ENCODE peak calls at places on chromosomes 7 and 10, in five cellular contexts. One of them, this sample, is unnamed.

GRCh38 chr7:68321076-68321639 is 1277.1 kb upstream of the AUTS2 start:
- DNase-seq in iris pigment epithelial cell: no peak
- DNase-seq in iPS DF 6.9: no peak
- DNase-seq in GM13976: no peak
- DNase-seq in NAMALWA: no peak
- DNase-seq in this sample: peak

GRCh38 chr7:152133804-152134203 is 108.3 kb downstream of the GALNT11 start:
- DNase-seq in iris pigment epithelial cell: no peak
- DNase-seq in iPS DF 6.9: no peak
- DNase-seq in GM13976: no peak
- DNase-seq in NAMALWA: no peak
- DNase-seq in this sample: no peak

GRCh38 chr7:90624128-90624980 is 28.2 kb downstream of the CDK14 start:
- DNase-seq in iPS DF 6.9: no peak
- DNase-seq in GM13976: no peak
- DNase-seq in NAMALWA: no peak
- DNase-seq in iris pigment epithelial cell: peak
- DNase-seq in this sample: no peak

GRCh38 chr10:11443468-11444147 is 167.8 kb downstream of the USP6NL start:
- DNase-seq in GM13976: no peak
- DNase-seq in iris pigment epithelial cell: no peak
- DNase-seq in NAMALWA: no peak
- DNase-seq in iPS DF 6.9: no peak
- DNase-seq in this sample: no peak

GRCh38 chr10:47335906-47336305 is 12.3 kb upstream of the RBP3 start:
- DNase-seq in NAMALWA: no peak
- DNase-seq in GM13976: no peak
- DNase-seq in iris pigment epithelial cell: no peak
- DNase-seq in iPS DF 6.9: no peak
- DNase-seq in this sample: no peak

GRCh38 chr7:137669706-137670105 is 177.1 kb downstream of the DGKI start:
- DNase-seq in iPS DF 6.9: no peak
- DNase-seq in NAMALWA: no peak
- DNase-seq in iris pigment epithelial cell: peak
- DNase-seq in GM13976: no peak
- DNase-seq in this sample: no peak

GRCh38 chr10:30529373-30529998 is 95.5 kb downstream of the MAP3K8 start:
- DNase-seq in NAMALWA: peak
- DNase-seq in GM13976: peak
- DNase-seq in iPS DF 6.9: no peak
- DNase-seq in iris pigment epithelial cell: no peak
- DNase-seq in this sample: no peak

GRCh38 chr7:3649678-3650445 is 348.8 kb downstream of the SDK1 start:
- DNase-seq in GM13976: no peak
- DNase-seq in iPS DF 6.9: no peak
- DNase-seq in NAMALWA: no peak
- DNase-seq in iris pigment epithelial cell: peak
- DNase-seq in this sample: no peak

GRCh38 chr10:59127991-59128390 is 48.5 kb upstream of the PHYHIPL start:
- DNase-seq in GM13976: no peak
- DNase-seq in NAMALWA: no peak
- DNase-seq in iPS DF 6.9: no peak
- DNase-seq in iris pigment epithelial cell: no peak
- DNase-seq in this sample: no peak

GRCh38 chr10:88792656-88793055 is 9.9 kb upstream of the LIPM start:
- DNase-seq in iris pigment epithelial cell: peak
- DNase-seq in NAMALWA: no peak
- DNase-seq in GM13976: no peak
- DNase-seq in iPS DF 6.9: no peak
- DNase-seq in this sample: no peak

GRCh38 chr7:141416691-141417268 is 134.4 kb upstream of the AGK start:
- DNase-seq in NAMALWA: no peak
- DNase-seq in iris pigment epithelial cell: no peak
- DNase-seq in iPS DF 6.9: no peak
- DNase-seq in GM13976: no peak
- DNase-seq in this sample: peak

GRCh38 chr7:90209776-90210175 is 1.8 kb upstream of the STEAP2 start:
- DNase-seq in NAMALWA: no peak
- DNase-seq in iPS DF 6.9: no peak
- DNase-seq in GM13976: no peak
- DNase-seq in iris pigment epithelial cell: peak
- DNase-seq in this sample: no peak

GRCh38 chr10:103818765-103819374 is 36.5 kb downstream of the SH3PXD2A start:
- DNase-seq in GM13976: no peak
- DNase-seq in NAMALWA: no peak
- DNase-seq in iPS DF 6.9: no peak
- DNase-seq in iris pigment epithelial cell: no peak
- DNase-seq in this sample: peak

GRCh38 chr7:151819826-151820225 is 57.1 kb downstream of the PRKAG2 start:
- DNase-seq in GM13976: no peak
- DNase-seq in iris pigment epithelial cell: no peak
- DNase-seq in NAMALWA: no peak
- DNase-seq in iPS DF 6.9: no peak
- DNase-seq in this sample: no peak

GRCh38 chr7:131194070-131194865 is 133.4 kb upstream of the MKLN1 start:
- DNase-seq in GM13976: no peak
- DNase-seq in NAMALWA: no peak
- DNase-seq in iris pigment epithelial cell: peak
- DNase-seq in iPS DF 6.9: no peak
- DNase-seq in this sample: peak